ENCODE peak calls at places on chromosomes 3 and 15, in ten cellular contexts. N, Q, K, D, P, B, O, M, Z and T are unnamed samples.

GRCh38 chr3:118900737-118901525 is 133.7 kb downstream of the IGSF11 start:
- DNase-seq in N (no peak), P (no peak), Q (no peak), O (no peak), M (no peak), B (no peak), K (no peak), D (no peak), Z (no peak), T (no peak)

GRCh38 chr15:38391186-38391585 is 62.7 kb upstream of the FAM98B start:
- DNase-seq in O (no peak), K (no peak), N (no peak), D (no peak), B (no peak), P (peak), Z (no peak), Q (no peak), M (no peak), T (no peak)

GRCh38 chr3:196270499-196270898 is 17.0 kb downstream of the PCYT1A start:
- DNase-seq in B (no peak), N (no peak), K (no peak), P (no peak), M (no peak), O (no peak), D (no peak), Q (no peak), Z (no peak), T (no peak)

GRCh38 chr3:79555655-79556054 is 212.1 kb downstream of the ROBO1 start:
- DNase-seq in M (no peak), B (no peak), D (no peak), Z (no peak), N (no peak), Q (no peak), K (no peak), O (no peak), P (no peak), T (no peak)

GRCh38 chr3:113136071-113136470 is 75.3 kb upstream of the BOC start:
- DNase-seq in Q (peak), Z (no peak), D (no peak), K (no peak), O (no peak), M (no peak), B (peak), P (peak), N (no peak), T (peak)

GRCh38 chr15:70507772-70508351 is 255.5 kb downstream of the UACA start:
- DNase-seq in Q (no peak), K (no peak), P (peak), N (no peak), M (peak), Z (no peak), B (peak), O (no peak), D (no peak), T (peak)

GRCh38 chr15:58247803-58248503 is 109.8 kb downstream of the AQP9 start:
- DNase-seq in M (no peak), O (no peak), Q (no peak), N (no peak), Z (no peak), D (no peak), B (no peak), K (no peak), P (peak), T (no peak)

GRCh38 chr3:113985526-113985925 is 37.7 kb downstream of the ZDHHC23 start:
- DNase-seq in D (no peak), K (no peak), M (no peak), Q (no peak), O (no peak), Z (no peak), B (no peak), P (no peak), N (no peak), T (no peak)

GRCh38 chr15:48191574-48192225 is at the start of gene CTXN2:
- DNase-seq in N (no peak), B (no peak), K (no peak), Q (no peak), P (no peak), M (no peak), D (no peak), Z (no peak), O (no peak), T (no peak)